ENCODE peak calls at places on chromosomes 7 and 10, in nine cellular contexts. B, Q, N, C, M, P, W, E and L are unnamed samples.

GRCh38 chr10:46545861-46546590 is 10.4 kb downstream of the GPRIN2 start:
- DNase-seq in B (no peak), Q (peak), N (no peak), C (no peak), M (peak), P (peak), W (no peak), E (no peak), L (no peak)

GRCh38 chr10:3395487-3395886 is 222.9 kb upstream of the PITRM1 start:
- DNase-seq in B (no peak), Q (no peak), N (no peak), C (no peak), M (no peak), P (no peak), W (no peak), E (no peak), L (no peak)

GRCh38 chr7:46616636-46617035 is 695.6 kb upstream of the IGFBP3 start:
- DNase-seq in B (no peak), Q (no peak), N (no peak), C (no peak), M (no peak), P (no peak), W (no peak), E (no peak), L (no peak)

GRCh38 chr7:49980414-49980813 is 112.6 kb downstream of the ZPBP start:
- DNase-seq in B (peak), Q (no peak), N (no peak), C (no peak), M (no peak), P (no peak), W (no peak), E (no peak), L (no peak)

GRCh38 chr7:41448104-41448503 is 254.8 kb downstream of the INHBA start:
- DNase-seq in B (no peak), Q (no peak), N (no peak), C (no peak), M (no peak), P (no peak), W (no peak), E (peak), L (no peak)

GRCh38 chr10:89502556-89502955 is 32.8 kb downstream of the SLC16A12 start:
- DNase-seq in B (no peak), Q (no peak), N (no peak), C (no peak), M (no peak), P (no peak), W (no peak), E (peak), L (no peak)

GRCh38 chr10:113987805-113988204 is 55.9 kb upstream of the ADRB1 start:
- DNase-seq in B (no peak), Q (no peak), N (no peak), C (no peak), M (no peak), P (no peak), W (no peak), E (no peak), L (no peak)

GRCh38 chr10:43959854-43960415 is 311.3 kb upstream of the ZNF32 start:
- DNase-seq in B (no peak), Q (no peak), N (no peak), C (no peak), M (no peak), P (no peak), W (no peak), E (no peak), L (no peak)